ENCODE peak calls at places on chromosome 17, in five cellular contexts. Y is cardiac fibroblast; L is SHP77; Q is effector CD4-positive, alpha-beta T cell; E is GM12892. R is an unnamed sample.

GRCh38 chr17:4743216-4743615 is 3.5 kb upstream of the CXCL16 start:
- DNase-seq in Q (no peak), E (no peak), Y (no peak), L (no peak), R (no peak)

GRCh38 chr17:82458885-82459424 is 414 bp downstream of the NARF start:
- DNase-seq in E (no peak), L (peak; percentile 40), Y (peak; percentile 39), Q (peak; percentile 14), R (peak; percentile 10)

GRCh38 chr17:57735707-57736106 is 9.4 kb downstream of the CCDC182 start:
- DNase-seq in Y (no peak), E (no peak), Q (no peak), L (peak; percentile 31), R (no peak)

GRCh38 chr17:58375811-58376210 is 23.8 kb upstream of the SUPT4H1 start:
- DNase-seq in Q (no peak), E (no peak), L (no peak), Y (no peak), R (no peak)

GRCh38 chr17:81928497-81929252 is 1.1 kb upstream of the MAFG start:
- DNase-seq in L (peak; percentile 48), Q (no peak), Y (no peak), E (no peak), R (no peak)

GRCh38 chr17:41322903-41323895 is 7.7 kb upstream of the KRTAP17-1 start:
- DNase-seq in L (no peak), Q (no peak), Y (no peak), E (no peak), R (no peak)

GRCh38 chr17:5877948-5878347 is 192.2 kb upstream of the WSCD1 start:
- DNase-seq in Y (no peak), L (no peak), Q (no peak), E (no peak), R (no peak)

GRCh38 chr17:68355093-68355492 is 63.8 kb downstream of the ARSG start:
- DNase-seq in Y (peak; percentile 58), E (no peak), L (no peak), Q (no peak), R (no peak)

GRCh38 chr17:34300652-34301390 is 15.3 kb downstream of the CCL11 start:
- DNase-seq in Y (no peak), Q (no peak), E (no peak), L (no peak), R (no peak)

GRCh38 chr17:81991684-81992513 is 14.5 kb downstream of the ASPSCR1 start:
- DNase-seq in E (no peak), Y (peak; percentile 72), Q (no peak), L (peak; percentile 99), R (no peak)

GRCh38 chr17:59331929-59332889 is 754 bp downstream of the YPEL2 start:
- DNase-seq in Q (peak; percentile 21), Y (peak; percentile 46), E (peak; percentile 32), L (peak; percentile 4), R (peak; percentile 5)

GRCh38 chr17:39014044-39014794 is 47.0 kb upstream of the FBXO47 start:
- DNase-seq in E (no peak), L (no peak), Y (peak; percentile 67), Q (no peak), R (no peak)

GRCh38 chr17:43962479-43962878 is 8.7 kb upstream of the PYY start:
- DNase-seq in E (no peak), Y (no peak), Q (no peak), L (no peak), R (no peak)

GRCh38 chr17:49762148-49762941 is 1.6 kb downstream of the FAM117A start:
- DNase-seq in Q (no peak), L (no peak), Y (no peak), E (no peak), R (no peak)

GRCh38 chr17:48601528-48602430 is 3.0 kb downstream of the HOXB6 start:
- DNase-seq in Y (no peak), E (no peak), L (no peak), Q (no peak), R (no peak)

GRCh38 chr17:40633871-40634270 is 13.7 kb downstream of the SMARCE1 start:
- DNase-seq in L (no peak), Q (no peak), E (no peak), Y (no peak), R (no peak)

GRCh38 chr17:11240841-11241610 is at the start of gene SHISA6:
- DNase-seq in L (no peak), Y (no peak), Q (no peak), E (no peak), R (no peak)

GRCh38 chr17:57946798-57947358 is 8.3 kb downstream of the CUEDC1 start:
- DNase-seq in E (peak; percentile 69), Y (peak; percentile 66), L (peak; percentile 59), Q (no peak), R (no peak)

GRCh38 chr17:10790491-10791401 is 13.2 kb downstream of the TMEM238L start:
- DNase-seq in Q (no peak), Y (no peak), E (no peak), L (peak; percentile 20), R (no peak)

GRCh38 chr17:10295728-10296343 is 77.0 kb downstream of the MYH13 start:
- DNase-seq in E (no peak), L (peak; percentile 51), Q (no peak), Y (peak; percentile 82), R (no peak)

GRCh38 chr17:42997390-42997983 is 732 bp upstream of the RPL27 start:
- DNase-seq in L (no peak), E (no peak), Q (no peak), Y (no peak), R (no peak)

GRCh38 chr17:9445424-9445823 is 130.2 kb downstream of the STX8 start:
- DNase-seq in L (no peak), Y (no peak), E (no peak), Q (no peak), R (no peak)

GRCh38 chr17:4721203-4722135 is 9.8 kb upstream of the MED11 start:
- DNase-seq in L (peak; percentile 78), E (no peak), Q (no peak), Y (peak; percentile 46), R (no peak)

GRCh38 chr17:8420041-8420934 is 15.4 kb upstream of the NDEL1 start:
- DNase-seq in L (peak; percentile 33), Q (no peak), Y (peak; percentile 91), E (no peak), R (no peak)

GRCh38 chr17:62968445-62968923 is 2.4 kb downstream of the TANC2 start:
- DNase-seq in L (peak; percentile 91), Y (peak; percentile 93), Q (peak; percentile 43), E (peak; percentile 37), R (peak; percentile 23)

GRCh38 chr17:43350888-43351361 is 47.9 kb upstream of the ARL4D start:
- DNase-seq in L (no peak), Q (no peak), Y (no peak), E (no peak), R (no peak)

GRCh38 chr17:80481284-80482057 is 5.1 kb upstream of the NPTX1 start:
- DNase-seq in L (no peak), Q (no peak), E (no peak), Y (no peak), R (no peak)

GRCh38 chr17:64382184-64382583 is 8.5 kb downstream of the PECAM1 start:
- DNase-seq in Y (no peak), L (no peak), Q (no peak), E (no peak), R (no peak)

GRCh38 chr17:40520991-40521453 is 19.6 kb upstream of the TNS4 start:
- DNase-seq in L (no peak), Q (no peak), Y (no peak), E (no peak), R (no peak)

GRCh38 chr17:76969598-76970172 is 101.5 kb downstream of the MGAT5B start:
- DNase-seq in Y (no peak), L (peak; percentile 94), E (no peak), Q (no peak), R (no peak)

GRCh38 chr17:14135906-14136590 is 66.7 kb downstream of the COX10 start:
- DNase-seq in L (no peak), E (no peak), Y (no peak), Q (no peak), R (no peak)

R was measured in T-helper 22 cell.